ENCODE peak calls at places on chromosomes 5 and 9, in six cellular contexts. L, N, Q, T, E and U are unnamed samples.

GRCh38 chr5:151773979-151774378 is 2.2 kb downstream of the G3BP1 start:
- DNase-seq in Q (no peak), L (no peak), E (no peak), N (no peak), T (no peak), U (no peak)

GRCh38 chr9:113564804-113565237 is 101.3 kb downstream of the RGS3 start:
- DNase-seq in Q (peak; percentile 87), T (no peak), L (peak; percentile 82), N (peak; percentile 85), E (peak; percentile 80), U (peak; percentile 88)

GRCh38 chr9:34796924-34797323 is 87.0 kb upstream of the CCL21 start:
- DNase-seq in N (no peak), L (no peak), Q (no peak), E (no peak), T (no peak), U (no peak)

GRCh38 chr5:94968507-94969095 is 316.3 kb downstream of the MCTP1 start:
- DNase-seq in T (no peak), E (peak; percentile 40), N (no peak), L (no peak), Q (no peak), U (peak; percentile 52)

GRCh38 chr5:35679351-35679750 is 61.7 kb downstream of the SPEF2 start:
- DNase-seq in T (no peak), N (no peak), L (no peak), E (no peak), Q (no peak), U (no peak)

GRCh38 chr9:133994359-133995011 is 2.4 kb upstream of the VAV2 start:
- DNase-seq in Q (peak; percentile 87), L (peak; percentile 86), E (peak; percentile 77), N (peak; percentile 81), T (peak; percentile 87), U (peak; percentile 93)

GRCh38 chr5:147558826-147559225 is 49.0 kb upstream of the DPYSL3 start:
- DNase-seq in T (no peak), N (no peak), E (peak; percentile 88), L (peak; percentile 29), Q (peak; percentile 85), U (peak; percentile 68)

GRCh38 chr9:107896544-107896943 is 407.0 kb upstream of the KLF4 start:
- DNase-seq in Q (no peak), T (no peak), L (no peak), N (no peak), E (no peak), U (no peak)

GRCh38 chr9:93590609-93591234 is 14.3 kb downstream of the PHF2 start:
- DNase-seq in L (no peak), Q (no peak), T (peak; percentile 46), N (no peak), E (peak; percentile 31), U (no peak)

GRCh38 chr5:59039296-59040006 is 456.6 kb downstream of the RAB3C start:
- DNase-seq in L (peak; percentile 81), Q (peak; percentile 92), T (peak; percentile 94), E (peak; percentile 82), N (peak; percentile 92), U (peak; percentile 80)

GRCh38 chr5:80411589-80412219 is 3.8 kb downstream of the ZFYVE16 start:
- DNase-seq in T (no peak), N (no peak), Q (no peak), L (no peak), E (no peak), U (peak; percentile 35)

GRCh38 chr5:173868096-173868879 is 19.9 kb upstream of the CPEB4 start:
- DNase-seq in Q (no peak), N (peak; percentile 56), T (no peak), E (peak; percentile 61), L (no peak), U (no peak)

GRCh38 chr9:125971895-125972729 is 224.9 kb downstream of the PBX3 start:
- DNase-seq in T (no peak), E (no peak), L (no peak), N (no peak), Q (no peak), U (no peak)

GRCh38 chr5:160233215-160233614 is 3.9 kb downstream of the FABP6 start:
- DNase-seq in Q (no peak), L (no peak), E (no peak), N (no peak), T (no peak), U (no peak)

GRCh38 chr9:37412431-37413151 is 9.9 kb upstream of the GRHPR start:
- DNase-seq in E (no peak), T (no peak), N (no peak), L (no peak), Q (no peak), U (peak; percentile 82)

GRCh38 chr5:135660826-135661555 is 82.2 kb upstream of the CXCL14 start:
- DNase-seq in E (no peak), L (no peak), T (no peak), Q (no peak), N (no peak), U (no peak)

GRCh38 chr5:126446498-126447224 is 23.5 kb downstream of the GRAMD2B start:
- DNase-seq in L (peak; percentile 61), E (peak; percentile 66), N (no peak), T (no peak), Q (peak; percentile 21), U (peak; percentile 67)

GRCh38 chr5:179344301-179345178 is 721 bp downstream of the ADAMTS2 start:
- DNase-seq in L (no peak), Q (no peak), E (no peak), T (no peak), N (no peak), U (no peak)

GRCh38 chr5:27962201-27962600 is 923.8 kb upstream of the CDH9 start:
- DNase-seq in Q (no peak), L (no peak), E (no peak), N (no peak), T (no peak), U (no peak)

GRCh38 chr5:96483878-96484277 is 50.8 kb upstream of the PCSK1 start:
- DNase-seq in L (no peak), N (no peak), Q (no peak), T (no peak), E (no peak), U (peak; percentile 74)

GRCh38 chr9:37328561-37329227 is 93.8 kb upstream of the GRHPR start:
- DNase-seq in L (no peak), E (no peak), T (no peak), Q (no peak), N (no peak), U (no peak)

GRCh38 chr5:87432460-87432859 is 19.7 kb upstream of the CCNH start:
- DNase-seq in Q (no peak), T (no peak), E (no peak), N (no peak), L (no peak), U (no peak)

GRCh38 chr5:15539951-15540350 is 40.0 kb downstream of the FBXL7 start:
- DNase-seq in Q (no peak), E (no peak), L (no peak), N (no peak), T (no peak), U (no peak)

GRCh38 chr5:93582677-93583524 is at the start of gene NR2F1:
- DNase-seq in E (peak; percentile 86), T (no peak), N (peak; percentile 50), Q (peak; percentile 94), L (peak; percentile 55), U (peak; percentile 97)

DNA sequence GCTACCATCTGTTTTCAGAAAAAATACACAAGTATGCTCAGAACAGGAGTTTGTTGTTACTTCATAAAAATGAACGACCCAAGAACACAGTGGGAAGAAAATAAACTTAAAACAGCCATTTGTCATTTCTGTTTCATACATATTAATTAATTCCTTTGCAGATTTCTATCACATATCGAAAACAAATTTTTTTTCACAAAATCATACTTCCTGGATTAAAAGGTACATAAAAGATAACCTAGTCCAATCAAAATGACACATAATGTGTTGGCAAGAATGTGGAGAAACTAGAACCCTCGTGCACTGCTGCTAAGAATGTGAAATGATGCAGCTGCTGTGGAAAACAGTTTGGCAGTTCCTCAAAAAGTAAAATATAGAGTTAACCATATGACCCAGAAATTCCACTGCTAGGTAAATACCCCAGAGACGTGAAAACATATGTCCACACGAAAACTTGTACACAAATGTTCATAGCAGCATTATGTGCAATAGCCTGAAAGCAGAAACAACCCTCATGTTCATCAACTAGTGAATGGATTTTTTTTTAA is 46.0 kb downstream of the MYO10 start:
- DNase-seq in T (no peak), N (no peak), L (no peak), Q (no peak), E (no peak), U (peak; percentile 36)
- H3K4me1 ChIP-seq in T (no peaks in the 10 kb centered on the region), N (peaks cover 43% of the 10 kb centered on the region), L (peaks cover 82% of the 10 kb centered on the region), Q (no peaks in the 10 kb centered on the region), E (peaks cover 49% of the 10 kb centered on the region), U (peaks cover 45% of the 10 kb centered on the region)

GRCh38 chr5:90613450-90613849 is 54.9 kb downstream of the ADGRV1 start:
- DNase-seq in N (no peak), L (no peak), Q (no peak), T (no peak), E (no peak), U (no peak)

GRCh38 chr5:90613918-90614504 is 55.4 kb downstream of the ADGRV1 start:
- DNase-seq in L (no peak), E (no peak), Q (no peak), T (no peak), N (no peak), U (no peak)

GRCh38 chr5:90615355-90615754 is 56.8 kb downstream of the ADGRV1 start:
- DNase-seq in L (no peak), N (no peak), T (no peak), Q (no peak), E (no peak), U (no peak)

DNA sequence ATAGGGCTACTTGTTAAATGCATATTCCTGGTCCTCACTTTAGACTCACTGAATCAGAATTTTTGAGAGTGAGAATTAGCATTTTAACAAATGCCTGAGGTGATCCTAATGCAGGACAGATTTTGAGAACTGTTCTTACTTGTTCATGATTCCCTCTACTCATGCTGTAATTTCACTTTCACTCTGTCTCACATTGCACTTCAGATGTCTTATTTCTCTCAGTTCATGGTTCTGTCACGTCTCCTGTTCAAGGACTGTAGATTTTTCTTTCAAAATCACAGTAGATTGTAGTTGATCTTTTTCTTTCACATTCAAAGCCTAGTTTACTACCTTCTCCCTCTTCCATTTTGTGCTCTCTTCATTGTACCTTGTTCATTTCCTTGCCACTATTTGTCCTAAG is 54.3 kb downstream of the ADGRV1 start:
- DNase-seq in E (no peak), Q (no peak), N (no peak), T (no peak), L (no peak), U (no peak)
- H3K27ac ChIP-seq in E (no peak overlapping the region), Q (no peak overlapping the region), N (no peak overlapping the region), T (no peak overlapping the region), L (no peak overlapping the region), U (no peak overlapping the region)

DNA sequence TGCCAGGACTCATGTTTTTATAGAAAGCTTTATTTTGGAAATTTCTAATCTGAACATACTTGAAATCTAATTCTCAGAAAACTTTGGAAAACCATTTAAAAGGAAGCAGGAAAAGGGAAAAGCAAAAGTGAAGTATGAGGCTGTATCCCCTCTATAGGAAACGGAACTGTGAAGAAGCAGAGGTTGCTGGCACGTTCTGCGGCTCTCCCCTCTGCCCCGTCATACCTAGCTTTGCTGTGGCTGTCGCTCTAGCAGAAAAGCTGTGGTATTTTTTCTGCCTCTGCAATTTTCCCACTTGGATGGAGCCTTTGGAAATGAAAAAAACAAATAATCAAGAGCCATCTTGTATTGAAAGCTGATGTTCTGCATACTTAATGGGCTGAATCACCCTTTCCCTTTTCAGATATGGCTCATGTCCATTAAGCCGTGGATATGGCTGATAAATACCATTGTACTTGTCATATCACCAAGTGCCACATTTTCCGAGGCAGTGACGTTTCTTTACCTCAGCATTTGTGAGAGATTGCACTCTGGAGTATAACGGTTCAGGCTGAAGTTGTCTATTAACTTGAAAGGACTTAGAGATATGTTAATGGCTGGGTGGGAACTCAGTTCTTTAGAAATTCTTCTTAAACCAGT is 112.8 kb downstream of the NTRK2 start:
- DNase-seq in E (no peak), L (no peak), Q (no peak), T (no peak), N (no peak), U (no peak)
- H3K4me1 ChIP-seq in E (peaks cover 22% of the 10 kb centered on the region), L (no peaks in the 10 kb centered on the region), Q (no peaks in the 10 kb centered on the region), T (no peaks in the 10 kb centered on the region), N (no peaks in the 10 kb centered on the region), U (no peaks in the 10 kb centered on the region)

GRCh38 chr5:129379406-129379805 is 80.7 kb upstream of the ADAMTS19 start:
- DNase-seq in N (no peak), Q (no peak), L (no peak), T (no peak), E (no peak), U (no peak)
- H3K27ac ChIP-seq in N (no peak overlapping the region), Q (no peak overlapping the region), L (no peak overlapping the region), T (no peak overlapping the region), E (no peak overlapping the region), U (no peak overlapping the region)